ENCODE peak calls at places on chromosomes 6 and 20, in eight cellular contexts. W, I, T, G, L, U, J and E are unnamed samples.

GRCh38 chr20:3640259-3640658 is 22.9 kb downstream of the GFRA4 start:
- DNase-seq in W (no peak), I (no peak), T (no peak), G (no peak), L (no peak), U (no peak), J (no peak), E (no peak)

GRCh38 chr6:15213838-15214398 is 32.0 kb upstream of the JARID2 start:
- DNase-seq in W (no peak), I (no peak), T (no peak), G (no peak), L (no peak), U (no peak), J (no peak), E (no peak)

GRCh38 chr6:162733489-162733888 is 5.7 kb downstream of the PACRG start:
- DNase-seq in W (no peak), I (no peak), T (no peak), G (peak), L (peak), U (no peak), J (no peak), E (no peak)

GRCh38 chr6:118580585-118581419 is 32.7 kb downstream of the PLN start:
- DNase-seq in W (peak), I (peak), T (peak), G (no peak), L (peak), U (no peak), J (no peak), E (no peak)

GRCh38 chr6:114785235-114786127 is 442.7 kb upstream of the HS3ST5 start:
- DNase-seq in W (no peak), I (no peak), T (no peak), G (no peak), L (no peak), U (no peak), J (no peak), E (no peak)

GRCh38 chr20:53623454-53624206 is 30.0 kb upstream of the ZNF217 start:
- DNase-seq in W (peak), I (peak), T (peak), G (no peak), L (peak), U (peak), J (peak), E (peak)

GRCh38 chr6:104955491-104955890 is 1.4 kb upstream of the LIN28B start:
- DNase-seq in W (peak), I (no peak), T (no peak), G (no peak), L (no peak), U (no peak), J (no peak), E (no peak)

GRCh38 chr6:46014054-46014453 is 1.6 kb downstream of the CLIC5 start:
- DNase-seq in W (no peak), I (no peak), T (no peak), G (no peak), L (no peak), U (no peak), J (no peak), E (no peak)

GRCh38 chr6:43242908-43243648 is at the start of gene TTBK1:
- DNase-seq in W (no peak), I (no peak), T (no peak), G (no peak), L (no peak), U (no peak), J (no peak), E (no peak)

GRCh38 chr6:4023240-4023639 is 55.7 kb downstream of the FAM217A start:
- DNase-seq in W (no peak), I (no peak), T (peak), G (no peak), L (no peak), U (no peak), J (no peak), E (no peak)

GRCh38 chr20:6868864-6869263 is 101.4 kb downstream of the BMP2 start:
- DNase-seq in W (no peak), I (no peak), T (no peak), G (no peak), L (no peak), U (no peak), J (no peak), E (no peak)

GRCh38 chr6:116220172-116220571 is 33.7 kb downstream of the TSPYL4 start:
- DNase-seq in W (no peak), I (no peak), T (no peak), G (no peak), L (no peak), U (no peak), J (no peak), E (no peak)

GRCh38 chr20:23086931-23087411 is 847 bp upstream of the CD93 start:
- DNase-seq in W (no peak), I (no peak), T (no peak), G (no peak), L (no peak), U (peak), J (no peak), E (no peak)

GRCh38 chr6:169864148-169865030 is 113.0 kb downstream of the ERMARD start:
- DNase-seq in W (no peak), I (peak), T (no peak), G (no peak), L (peak), U (peak), J (no peak), E (no peak)

GRCh38 chr6:130843575-130844320 is 16.5 kb downstream of the SMLR1 start:
- DNase-seq in W (peak), I (no peak), T (peak), G (no peak), L (peak), U (no peak), J (no peak), E (no peak)

GRCh38 chr6:64504509-64504908 is 868.9 kb downstream of the PHF3 start:
- DNase-seq in W (no peak), I (no peak), T (no peak), G (no peak), L (no peak), U (no peak), J (no peak), E (no peak)

GRCh38 chr20:2559641-2560040 is 23.3 kb downstream of the TMC2 start:
- DNase-seq in W (no peak), I (no peak), T (peak), G (no peak), L (no peak), U (no peak), J (no peak), E (no peak)

GRCh38 chr6:35876902-35877301 is 44.0 kb downstream of the SRPK1 start:
- DNase-seq in W (no peak), I (no peak), T (peak), G (no peak), L (no peak), U (no peak), J (no peak), E (no peak)

GRCh38 chr6:128464790-128465189 is 55.6 kb downstream of the PTPRK start:
- DNase-seq in W (no peak), I (no peak), T (peak), G (no peak), L (no peak), U (no peak), J (no peak), E (no peak)

GRCh38 chr6:141491684-141492083 is 641.0 kb upstream of the GJE1 start:
- DNase-seq in W (no peak), I (no peak), T (peak), G (no peak), L (no peak), U (no peak), J (no peak), E (no peak)
- TF ChIP-seq CTCF in W (no peak), I (no peak), T (no peak), G (no peak), L (no peak), U (no peak), J (no peak), E (no peak)

DNA sequence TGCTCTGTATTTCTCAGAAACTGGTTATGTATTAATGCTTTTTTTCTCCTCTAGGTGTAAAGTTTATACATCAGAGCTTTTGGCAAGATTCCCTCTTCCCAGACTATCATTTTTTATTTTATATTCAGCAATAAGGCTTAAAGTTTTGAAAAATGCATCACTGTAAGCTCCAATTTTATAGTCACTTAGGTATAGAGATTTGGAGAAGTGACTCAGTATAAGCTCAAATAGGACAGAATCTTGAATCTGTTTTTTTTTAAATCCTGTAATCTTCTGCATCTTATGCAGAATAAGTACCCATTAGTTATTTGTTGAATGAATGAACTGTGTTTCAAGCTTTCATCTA is 1.0 kb downstream of the NCOA7 start:
- DNase-seq in W (no peak), I (no peak), T (no peak), G (no peak), L (no peak), U (no peak), J (no peak), E (no peak)
- TF ChIP-seq CTCF in W (no peak), I (no peak), T (no peak), G (no peak), L (peak), U (no peak), J (peak), E (peak)

DNA sequence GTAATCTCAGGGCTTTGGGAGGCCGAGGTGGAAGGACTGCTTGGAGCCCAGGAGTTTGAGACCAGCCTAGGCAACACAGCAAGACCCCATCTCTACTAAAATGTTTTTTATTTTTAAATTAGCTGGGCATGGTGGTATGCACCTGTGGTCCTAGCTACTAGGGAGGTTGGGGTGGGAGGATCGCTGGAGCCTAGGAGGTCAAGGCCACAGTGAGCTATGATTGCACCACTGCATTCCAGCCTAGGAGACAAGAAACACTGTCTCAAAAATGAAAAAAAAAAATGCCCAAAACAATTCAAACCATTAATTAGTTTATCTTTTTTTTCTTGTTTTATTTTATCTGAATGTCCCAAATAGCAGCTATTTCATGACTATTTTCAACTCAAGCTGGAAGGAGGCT is 85.8 kb downstream of the GMPR start:
- DNase-seq in W (no peak), I (no peak), T (no peak), G (no peak), L (no peak), U (no peak), J (no peak), E (no peak)
- TF ChIP-seq CTCF in W (no peak), I (no peak), T (no peak), G (no peak), L (no peak), U (no peak), J (no peak), E (no peak)

DNA sequence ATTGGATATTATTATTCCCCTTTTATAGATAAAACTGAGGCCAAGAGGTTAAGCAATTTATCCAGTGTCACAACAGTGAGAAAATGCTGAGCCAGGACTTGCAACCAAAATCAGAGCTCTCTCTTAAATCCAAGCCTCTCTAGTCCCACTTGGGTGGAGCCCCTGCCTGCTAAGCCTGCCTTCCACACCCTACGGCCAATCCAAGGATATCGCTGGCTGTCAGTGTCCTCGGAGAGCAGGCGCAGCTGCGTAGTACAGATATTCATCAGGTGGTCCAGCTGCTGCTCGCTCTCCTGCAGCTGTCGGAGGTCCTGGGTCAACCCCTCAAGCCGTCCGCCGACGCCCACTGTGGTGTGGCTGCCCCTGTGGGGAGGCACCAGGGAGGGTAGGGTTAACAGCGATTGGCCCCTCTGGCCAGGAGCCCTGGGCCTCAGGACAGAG is 3.8 kb upstream of the NECAB3 start:
- DNase-seq in W (no peak), I (peak), T (no peak), G (no peak), L (no peak), U (no peak), J (peak), E (no peak)
- TF ChIP-seq CTCF in W (no peak), I (no peak), T (no peak), G (no peak), L (no peak), U (no peak), J (no peak), E (no peak)